ENCODE peak calls at places on chromosomes 13 and 19, in five cellular contexts. One of them, this sample, is unnamed.

GRCh38 chr19:53864308-53864836 is 3.3 kb upstream of the MYADM start:
- DNase-seq in HL-60: no peak
- DNase-seq in AG10803: no peak
- DNase-seq in ascending aorta: no peak
- DNase-seq in neural progenitor cell: no peak
- DNase-seq in this sample: no peak

GRCh38 chr19:19470579-19470978 is 44.8 kb downstream of the TSSK6 start:
- DNase-seq in HL-60: no peak
- DNase-seq in AG10803: no peak
- DNase-seq in neural progenitor cell: no peak
- DNase-seq in ascending aorta: no peak
- DNase-seq in this sample: no peak

GRCh38 chr13:110221331-110221730 is 85.6 kb downstream of the COL4A1 start:
- DNase-seq in AG10803: no peak
- DNase-seq in HL-60: no peak
- DNase-seq in neural progenitor cell: no peak
- DNase-seq in ascending aorta: no peak
- DNase-seq in this sample: no peak

GRCh38 chr13:87459419-87459818 is 211.8 kb upstream of the SLITRK5 start:
- DNase-seq in AG10803: no peak
- DNase-seq in ascending aorta: no peak
- DNase-seq in HL-60: no peak
- DNase-seq in neural progenitor cell: no peak
- DNase-seq in this sample: no peak

GRCh38 chr13:38602261-38602660 is 84.6 kb upstream of the FREM2 start:
- DNase-seq in neural progenitor cell: no peak
- DNase-seq in HL-60: no peak
- DNase-seq in ascending aorta: no peak
- DNase-seq in AG10803: no peak
- DNase-seq in this sample: no peak

GRCh38 chr19:28126499-28126898 is 1086.5 kb downstream of the UQCRFS1 start:
- DNase-seq in neural progenitor cell: no peak
- DNase-seq in HL-60: no peak
- DNase-seq in ascending aorta: no peak
- DNase-seq in AG10803: no peak
- DNase-seq in this sample: no peak

GRCh38 chr19:51131780-51132680 is 7.3 kb downstream of the SIGLEC9 start:
- DNase-seq in ascending aorta: no peak
- DNase-seq in AG10803: peak
- DNase-seq in HL-60: peak
- DNase-seq in neural progenitor cell: peak
- DNase-seq in this sample: no peak

GRCh38 chr13:113140677-113141590 is 17.5 kb upstream of the PROZ start:
- DNase-seq in neural progenitor cell: no peak
- DNase-seq in ascending aorta: no peak
- DNase-seq in HL-60: no peak
- DNase-seq in AG10803: no peak
- DNase-seq in this sample: peak

GRCh38 chr13:44816701-44817684 is 172.3 kb downstream of the NUFIP1 start:
- DNase-seq in ascending aorta: no peak
- DNase-seq in neural progenitor cell: no peak
- DNase-seq in AG10803: peak
- DNase-seq in HL-60: no peak
- DNase-seq in this sample: no peak

GRCh38 chr13:97067342-97067895 is 73.1 kb upstream of the OXGR1 start:
- DNase-seq in ascending aorta: no peak
- DNase-seq in HL-60: no peak
- DNase-seq in AG10803: peak
- DNase-seq in neural progenitor cell: no peak
- DNase-seq in this sample: no peak

GRCh38 chr19:16094360-16095070 is 17.2 kb upstream of the RAB8A start:
- DNase-seq in neural progenitor cell: no peak
- DNase-seq in HL-60: no peak
- DNase-seq in ascending aorta: no peak
- DNase-seq in AG10803: peak
- DNase-seq in this sample: no peak

GRCh38 chr19:35241417-35241816 is 7.4 kb upstream of the LSR start:
- DNase-seq in ascending aorta: no peak
- DNase-seq in HL-60: no peak
- DNase-seq in AG10803: no peak
- DNase-seq in neural progenitor cell: no peak
- DNase-seq in this sample: no peak

GRCh38 chr13:93169980-93170379 is 56.6 kb upstream of the GPC6 start:
- DNase-seq in neural progenitor cell: no peak
- DNase-seq in ascending aorta: no peak
- DNase-seq in HL-60: no peak
- DNase-seq in AG10803: peak
- DNase-seq in this sample: no peak

GRCh38 chr19:48391100-48392005 is at the start of gene KDELR1:
- DNase-seq in AG10803: peak
- DNase-seq in neural progenitor cell: peak
- DNase-seq in ascending aorta: no peak
- DNase-seq in HL-60: peak
- DNase-seq in this sample: no peak

GRCh38 chr13:103140001-103140671 is 73.9 kb upstream of the SLC10A2 start:
- DNase-seq in neural progenitor cell: peak
- DNase-seq in HL-60: peak
- DNase-seq in AG10803: no peak
- DNase-seq in ascending aorta: no peak
- DNase-seq in this sample: no peak

GRCh38 chr13:20344836-20345490 is 112.8 kb upstream of the GJB6 start:
- DNase-seq in HL-60: no peak
- DNase-seq in AG10803: no peak
- DNase-seq in neural progenitor cell: no peak
- DNase-seq in ascending aorta: no peak
- DNase-seq in this sample: no peak

GRCh38 chr19:3471954-3472655 is 8.2 kb downstream of the SMIM24 start:
- DNase-seq in AG10803: no peak
- DNase-seq in ascending aorta: no peak
- DNase-seq in neural progenitor cell: peak
- DNase-seq in HL-60: no peak
- DNase-seq in this sample: no peak

GRCh38 chr13:30423891-30424290 is 1.6 kb downstream of the UBE2L5 start:
- DNase-seq in HL-60: no peak
- DNase-seq in AG10803: no peak
- DNase-seq in ascending aorta: no peak
- DNase-seq in neural progenitor cell: no peak
- DNase-seq in this sample: no peak

GRCh38 chr13:30431269-30431950 is 9.1 kb downstream of the UBE2L5 start:
- DNase-seq in HL-60: no peak
- DNase-seq in AG10803: no peak
- DNase-seq in neural progenitor cell: no peak
- DNase-seq in ascending aorta: no peak
- DNase-seq in this sample: no peak

GRCh38 chr13:30429721-30430694 is 7.7 kb downstream of the UBE2L5 start:
- DNase-seq in HL-60: no peak
- DNase-seq in ascending aorta: no peak
- DNase-seq in neural progenitor cell: no peak
- DNase-seq in AG10803: peak
- DNase-seq in this sample: no peak

GRCh38 chr13:30429235-30429634 is 6.9 kb downstream of the UBE2L5 start:
- DNase-seq in AG10803: no peak
- DNase-seq in neural progenitor cell: no peak
- DNase-seq in HL-60: no peak
- DNase-seq in ascending aorta: no peak
- DNase-seq in this sample: no peak
- TF ChIP-seq CTCF in AG10803: no peak
- TF ChIP-seq CTCF in neural progenitor cell: no peak
- TF ChIP-seq CTCF in HL-60: no peak
- TF ChIP-seq CTCF in ascending aorta: no peak
- TF ChIP-seq CTCF in this sample: no peak

DNA sequence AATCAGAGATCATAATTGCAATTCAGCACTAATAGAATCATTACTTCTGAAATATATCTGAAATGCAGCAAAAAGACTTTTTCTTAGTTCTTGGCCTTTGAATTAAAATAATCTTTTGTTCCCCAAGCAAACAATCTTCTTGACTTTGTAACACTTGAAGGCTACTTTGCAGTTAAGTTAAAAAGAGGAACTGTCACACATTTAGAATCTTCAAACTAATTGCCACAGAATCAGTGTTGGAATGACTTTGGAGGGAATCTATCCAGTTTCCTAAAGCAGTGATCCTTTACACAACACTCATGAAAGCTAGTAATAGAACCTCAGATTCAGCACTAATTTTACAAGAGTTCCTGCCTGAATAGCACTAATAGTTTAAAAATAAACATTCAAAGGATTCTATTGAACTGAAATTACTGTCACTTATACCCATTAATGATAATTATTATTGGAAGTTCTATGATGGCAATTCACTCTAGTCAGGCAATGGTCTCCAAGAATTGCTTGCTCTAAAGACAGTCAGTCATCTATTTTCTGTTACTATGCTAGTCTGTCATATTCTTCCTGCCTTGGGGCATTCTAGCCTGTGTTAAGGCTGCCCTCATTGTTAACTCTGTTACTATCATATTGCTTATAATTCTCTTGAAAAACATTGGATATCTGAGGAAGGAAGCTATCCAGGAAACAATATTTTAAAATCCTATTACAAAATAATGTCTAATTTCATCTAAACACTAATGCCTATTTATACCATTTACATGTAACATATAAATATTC is 362.4 kb downstream of the DIAPH3 start:
- DNase-seq in HL-60: no peak
- DNase-seq in ascending aorta: no peak
- DNase-seq in AG10803: no peak
- DNase-seq in neural progenitor cell: no peak
- DNase-seq in this sample: no peak
- TF ChIP-seq CTCF in HL-60: no peak
- TF ChIP-seq CTCF in ascending aorta: no peak
- TF ChIP-seq CTCF in AG10803: no peak
- TF ChIP-seq CTCF in neural progenitor cell: no peak
- TF ChIP-seq CTCF in this sample: no peak

GRCh38 chr19:1155352-1156304 is 18.4 kb downstream of the SBNO2 start:
- DNase-seq in ascending aorta: no peak
- DNase-seq in AG10803: peak
- DNase-seq in neural progenitor cell: no peak
- DNase-seq in HL-60: no peak
- DNase-seq in this sample: no peak

GRCh38 chr19:1153891-1154730 is 20.0 kb downstream of the SBNO2 start:
- DNase-seq in ascending aorta: no peak
- DNase-seq in HL-60: no peak
- DNase-seq in AG10803: no peak
- DNase-seq in neural progenitor cell: no peak
- DNase-seq in this sample: no peak

GRCh38 chr19:1156830-1157615 is 17.0 kb downstream of the SBNO2 start:
- DNase-seq in neural progenitor cell: no peak
- DNase-seq in AG10803: no peak
- DNase-seq in HL-60: no peak
- DNase-seq in ascending aorta: no peak
- DNase-seq in this sample: peak

GRCh38 chr19:1156305-1156801 is 17.7 kb downstream of the SBNO2 start:
- DNase-seq in neural progenitor cell: no peak
- DNase-seq in ascending aorta: no peak
- DNase-seq in AG10803: peak
- DNase-seq in HL-60: no peak
- DNase-seq in this sample: peak

GRCh38 chr19:1154731-1155351 is 19.2 kb downstream of the SBNO2 start:
- DNase-seq in HL-60: peak
- DNase-seq in ascending aorta: peak
- DNase-seq in AG10803: peak
- DNase-seq in neural progenitor cell: no peak
- DNase-seq in this sample: peak
- TF ChIP-seq CTCF in HL-60: no peak
- TF ChIP-seq CTCF in ascending aorta: no peak
- TF ChIP-seq CTCF in AG10803: no peak
- TF ChIP-seq CTCF in neural progenitor cell: no peak
- TF ChIP-seq CTCF in this sample: no peak

GRCh38 chr19:677601-678380 is 1.6 kb downstream of the FSTL3 start:
- DNase-seq in AG10803: no peak
- DNase-seq in HL-60: no peak
- DNase-seq in ascending aorta: no peak
- DNase-seq in neural progenitor cell: no peak
- DNase-seq in this sample: peak

GRCh38 chr19:681029-681626 is 4.9 kb downstream of the FSTL3 start:
- DNase-seq in AG10803: no peak
- DNase-seq in HL-60: peak
- DNase-seq in ascending aorta: no peak
- DNase-seq in neural progenitor cell: peak
- DNase-seq in this sample: peak

GRCh38 chr19:678791-679388 is 2.7 kb downstream of the FSTL3 start:
- DNase-seq in AG10803: no peak
- DNase-seq in HL-60: no peak
- DNase-seq in ascending aorta: no peak
- DNase-seq in neural progenitor cell: no peak
- DNase-seq in this sample: no peak

GRCh38 chr19:680287-681028 is 4.3 kb downstream of the FSTL3 start:
- DNase-seq in ascending aorta: peak
- DNase-seq in HL-60: peak
- DNase-seq in neural progenitor cell: peak
- DNase-seq in AG10803: peak
- DNase-seq in this sample: peak

DNA sequence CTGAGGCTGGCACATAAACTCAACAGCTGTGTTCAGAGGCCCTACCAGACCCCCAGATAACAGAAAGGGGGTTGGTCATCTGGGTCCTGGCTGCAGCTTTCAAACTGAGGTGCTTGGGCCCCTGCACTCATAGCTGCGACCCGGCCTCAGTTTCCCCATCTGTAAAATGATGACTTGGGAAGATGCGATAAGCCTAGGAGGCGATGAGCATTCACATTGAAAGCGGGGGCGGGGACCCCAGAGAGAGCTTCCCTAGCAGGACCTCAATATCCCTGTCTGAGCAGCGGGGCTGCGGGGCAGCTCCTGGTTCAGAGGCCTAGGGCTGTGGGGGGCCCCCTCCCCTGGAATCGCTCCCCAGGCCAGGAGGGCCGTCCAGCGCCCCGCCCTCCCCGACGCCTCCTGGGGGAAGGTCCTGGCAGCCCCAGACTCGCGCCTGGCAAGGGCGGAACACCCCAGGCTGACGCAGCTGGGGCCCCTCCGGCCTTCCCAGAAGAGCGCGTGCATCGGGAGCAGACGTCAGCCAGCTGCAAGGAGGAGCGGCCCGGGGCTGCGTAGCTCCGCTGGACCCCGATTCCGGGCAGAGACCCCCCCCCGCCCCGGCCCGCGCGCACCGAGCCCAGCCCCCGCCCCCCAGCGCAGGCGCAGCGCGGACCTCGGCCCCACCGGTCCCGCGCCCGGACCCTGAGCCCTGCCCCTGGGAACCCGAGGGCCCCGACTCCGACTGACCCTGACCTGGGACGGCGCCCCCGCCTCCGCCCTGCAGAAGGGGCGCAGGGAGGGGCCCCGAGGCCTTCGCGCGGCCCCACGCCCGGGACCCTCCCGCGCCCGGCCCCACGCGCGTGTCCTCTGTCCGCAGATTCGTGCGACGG is 3.5 kb downstream of the FSTL3 start:
- DNase-seq in AG10803: peak
- DNase-seq in neural progenitor cell: peak
- DNase-seq in HL-60: peak
- DNase-seq in ascending aorta: no peak
- DNase-seq in this sample: peak
- TF ChIP-seq CTCF in AG10803: no peak
- TF ChIP-seq CTCF in neural progenitor cell: no peak
- TF ChIP-seq CTCF in HL-60: no peak
- TF ChIP-seq CTCF in ascending aorta: no peak
- TF ChIP-seq CTCF in this sample: no peak

GRCh38 chr13:50275392-50276063 is 260.3 kb downstream of the KCNRG start:
- DNase-seq in ascending aorta: no peak
- DNase-seq in neural progenitor cell: no peak
- DNase-seq in AG10803: no peak
- DNase-seq in HL-60: no peak
- DNase-seq in this sample: no peak
- TF ChIP-seq CTCF in ascending aorta: no peak
- TF ChIP-seq CTCF in neural progenitor cell: no peak
- TF ChIP-seq CTCF in AG10803: no peak
- TF ChIP-seq CTCF in HL-60: no peak
- TF ChIP-seq CTCF in this sample: no peak

GRCh38 chr13:64154514-64154913 is 2738.9 kb upstream of the PCDH20 start:
- DNase-seq in neural progenitor cell: no peak
- DNase-seq in ascending aorta: no peak
- DNase-seq in AG10803: peak
- DNase-seq in HL-60: no peak
- DNase-seq in this sample: no peak
- TF ChIP-seq CTCF in neural progenitor cell: peak
- TF ChIP-seq CTCF in ascending aorta: no peak
- TF ChIP-seq CTCF in AG10803: peak
- TF ChIP-seq CTCF in HL-60: no peak
- TF ChIP-seq CTCF in this sample: peak